ENCODE peak calls at places on chromosomes 4 and X, in four cellular contexts. One of them, this sample, is unnamed.

GRCh38 chrX:72554448-72555140 is 18.0 kb downstream of the HDAC8 start:
- DNase-seq in D341Med: no peak
- DNase-seq in RPMI8226: no peak
- DNase-seq in GM12891: no peak
- DNase-seq in this sample: no peak

GRCh38 chr4:29047341-29048041 is 1672.7 kb upstream of the PCDH7 start:
- DNase-seq in D341Med: no peak
- DNase-seq in RPMI8226: no peak
- DNase-seq in GM12891: no peak
- DNase-seq in this sample: no peak

GRCh38 chrX:77444075-77444474 is 3.1 kb upstream of the FGF16 start:
- DNase-seq in D341Med: no peak
- DNase-seq in RPMI8226: no peak
- DNase-seq in GM12891: no peak
- DNase-seq in this sample: no peak

GRCh38 chr4:159269956-159270355 is 167.1 kb downstream of the RAPGEF2 start:
- DNase-seq in D341Med: no peak
- DNase-seq in RPMI8226: no peak
- DNase-seq in GM12891: no peak
- DNase-seq in this sample: no peak

GRCh38 chrX:110450050-110450449 is 91.4 kb downstream of the RTL9 start:
- DNase-seq in D341Med: peak; percentile 75
- DNase-seq in RPMI8226: peak; percentile 72
- DNase-seq in GM12891: peak; percentile 21
- DNase-seq in this sample: peak; percentile 38

GRCh38 chrX:71923516-71923915 is 12.9 kb downstream of the NHSL2 start:
- DNase-seq in D341Med: peak; percentile 83
- DNase-seq in RPMI8226: no peak
- DNase-seq in GM12891: no peak
- DNase-seq in this sample: no peak

GRCh38 chr4:85478576-85478975 is 3.6 kb downstream of the ARHGAP24 start:
- DNase-seq in D341Med: no peak
- DNase-seq in RPMI8226: no peak
- DNase-seq in GM12891: no peak
- DNase-seq in this sample: no peak

GRCh38 chrX:135432453-135432852 is 10.7 kb downstream of the SMIM10L2A start:
- DNase-seq in D341Med: no peak
- DNase-seq in RPMI8226: no peak
- DNase-seq in GM12891: no peak
- DNase-seq in this sample: no peak

GRCh38 chr4:55397521-55398321 is 2.0 kb downstream of the TMEM165 start:
- DNase-seq in D341Med: no peak
- DNase-seq in RPMI8226: peak; percentile 10
- DNase-seq in GM12891: no peak
- DNase-seq in this sample: peak; percentile 64

GRCh38 chr4:2330119-2331042 is 68.5 kb upstream of the MXD4 start:
- DNase-seq in D341Med: peak; percentile 26
- DNase-seq in RPMI8226: no peak
- DNase-seq in GM12891: no peak
- DNase-seq in this sample: peak; percentile 96

GRCh38 chrX:23385242-23385641 is 50.6 kb downstream of the PTCHD1 start:
- DNase-seq in D341Med: no peak
- DNase-seq in RPMI8226: no peak
- DNase-seq in GM12891: no peak
- DNase-seq in this sample: no peak

GRCh38 chrX:135977611-135978010 is 3.8 kb upstream of the MMGT1 start:
- DNase-seq in D341Med: no peak
- DNase-seq in RPMI8226: no peak
- DNase-seq in GM12891: no peak
- DNase-seq in this sample: no peak

GRCh38 chrX:115940348-115940747 is 230.2 kb upstream of the AGTR2 start:
- DNase-seq in D341Med: no peak
- DNase-seq in RPMI8226: peak; percentile 43
- DNase-seq in GM12891: no peak
- DNase-seq in this sample: no peak

GRCh38 chr4:162075691-162076090 is 88.1 kb downstream of the FSTL5 start:
- DNase-seq in D341Med: no peak
- DNase-seq in RPMI8226: no peak
- DNase-seq in GM12891: no peak
- DNase-seq in this sample: no peak

GRCh38 chr4:183571350-183572076 is 66.7 kb downstream of the ING2 start:
- DNase-seq in D341Med: no peak
- DNase-seq in RPMI8226: peak; percentile 92
- DNase-seq in GM12891: no peak
- DNase-seq in this sample: peak; percentile 12

GRCh38 chr4:55291227-55291629 is 54.8 kb upstream of the SRD5A3 start:
- DNase-seq in D341Med: no peak
- DNase-seq in RPMI8226: no peak
- DNase-seq in GM12891: no peak
- DNase-seq in this sample: no peak